ENCODE peak calls at places on chromosomes 2 and 18, in ten cellular contexts. One of them, this sample, is unnamed.

GRCh38 chr2:66547887-66548286 is 113.0 kb downstream of the MEIS1 start:
- DNase-seq in dermis blood vessel endothelial cell: no peak
- DNase-seq in stimulated activated CD4-positive, alpha-beta T cell treated with anti-CD3 and anti-CD28 coated beads, TNF-alpha, amount 100 ng/mL, for 1 hour: no peak
- DNase-seq in T-helper 1 cell: no peak
- DNase-seq in posterior vena cava: no peak
- DNase-seq in putamen: no peak
- DNase-seq in NCI-H2081 treated with DMSO at 0.1 percent for 48 hours: no peak
- DNase-seq in uterus: no peak
- DNase-seq in NCI-H1436: peak
- DNase-seq in stimulated activated CD8-positive, alpha-beta memory T cell treated with anti-CD3 and anti-CD28 coated beads, Interleukin-15, amount 100 ng/mL, for 4 hours: no peak
- DNase-seq in this sample: no peak

GRCh38 chr2:239397856-239398470 is 2.9 kb downstream of the HDAC4 start:
- DNase-seq in posterior vena cava: peak
- DNase-seq in dermis blood vessel endothelial cell: no peak
- DNase-seq in stimulated activated CD8-positive, alpha-beta memory T cell treated with anti-CD3 and anti-CD28 coated beads, Interleukin-15, amount 100 ng/mL, for 4 hours: no peak
- DNase-seq in T-helper 1 cell: no peak
- DNase-seq in NCI-H1436: no peak
- DNase-seq in stimulated activated CD4-positive, alpha-beta T cell treated with anti-CD3 and anti-CD28 coated beads, TNF-alpha, amount 100 ng/mL, for 1 hour: no peak
- DNase-seq in uterus: no peak
- DNase-seq in NCI-H2081 treated with DMSO at 0.1 percent for 48 hours: no peak
- DNase-seq in putamen: no peak
- DNase-seq in this sample: no peak

GRCh38 chr18:59382388-59382787 is 23.3 kb upstream of the LMAN1 start:
- DNase-seq in putamen: no peak
- DNase-seq in NCI-H2081 treated with DMSO at 0.1 percent for 48 hours: no peak
- DNase-seq in NCI-H1436: no peak
- DNase-seq in stimulated activated CD4-positive, alpha-beta T cell treated with anti-CD3 and anti-CD28 coated beads, TNF-alpha, amount 100 ng/mL, for 1 hour: no peak
- DNase-seq in dermis blood vessel endothelial cell: no peak
- DNase-seq in posterior vena cava: no peak
- DNase-seq in stimulated activated CD8-positive, alpha-beta memory T cell treated with anti-CD3 and anti-CD28 coated beads, Interleukin-15, amount 100 ng/mL, for 4 hours: no peak
- DNase-seq in uterus: no peak
- DNase-seq in T-helper 1 cell: no peak
- DNase-seq in this sample: no peak

GRCh38 chr2:95158891-95159619 is 593 bp downstream of the ZNF514 start:
- DNase-seq in NCI-H1436: peak
- DNase-seq in posterior vena cava: peak
- DNase-seq in T-helper 1 cell: no peak
- DNase-seq in NCI-H2081 treated with DMSO at 0.1 percent for 48 hours: no peak
- DNase-seq in uterus: peak
- DNase-seq in putamen: peak
- DNase-seq in dermis blood vessel endothelial cell: peak
- DNase-seq in stimulated activated CD8-positive, alpha-beta memory T cell treated with anti-CD3 and anti-CD28 coated beads, Interleukin-15, amount 100 ng/mL, for 4 hours: peak
- DNase-seq in stimulated activated CD4-positive, alpha-beta T cell treated with anti-CD3 and anti-CD28 coated beads, TNF-alpha, amount 100 ng/mL, for 1 hour: peak
- DNase-seq in this sample: peak

GRCh38 chr2:162301151-162301804 is 17.2 kb downstream of the IFIH1 start:
- DNase-seq in NCI-H2081 treated with DMSO at 0.1 percent for 48 hours: peak
- DNase-seq in dermis blood vessel endothelial cell: peak
- DNase-seq in stimulated activated CD4-positive, alpha-beta T cell treated with anti-CD3 and anti-CD28 coated beads, TNF-alpha, amount 100 ng/mL, for 1 hour: no peak
- DNase-seq in stimulated activated CD8-positive, alpha-beta memory T cell treated with anti-CD3 and anti-CD28 coated beads, Interleukin-15, amount 100 ng/mL, for 4 hours: no peak
- DNase-seq in posterior vena cava: peak
- DNase-seq in uterus: peak
- DNase-seq in T-helper 1 cell: peak
- DNase-seq in NCI-H1436: peak
- DNase-seq in putamen: peak
- DNase-seq in this sample: peak

GRCh38 chr2:187869195-187869594 is 315.0 kb upstream of the TFPI start:
- DNase-seq in T-helper 1 cell: no peak
- DNase-seq in putamen: no peak
- DNase-seq in NCI-H1436: no peak
- DNase-seq in stimulated activated CD8-positive, alpha-beta memory T cell treated with anti-CD3 and anti-CD28 coated beads, Interleukin-15, amount 100 ng/mL, for 4 hours: no peak
- DNase-seq in dermis blood vessel endothelial cell: no peak
- DNase-seq in stimulated activated CD4-positive, alpha-beta T cell treated with anti-CD3 and anti-CD28 coated beads, TNF-alpha, amount 100 ng/mL, for 1 hour: no peak
- DNase-seq in NCI-H2081 treated with DMSO at 0.1 percent for 48 hours: no peak
- DNase-seq in uterus: no peak
- DNase-seq in posterior vena cava: no peak
- DNase-seq in this sample: no peak

GRCh38 chr18:36812686-36813085 is 16.1 kb downstream of the TPGS2 start:
- DNase-seq in stimulated activated CD8-positive, alpha-beta memory T cell treated with anti-CD3 and anti-CD28 coated beads, Interleukin-15, amount 100 ng/mL, for 4 hours: no peak
- DNase-seq in NCI-H1436: no peak
- DNase-seq in stimulated activated CD4-positive, alpha-beta T cell treated with anti-CD3 and anti-CD28 coated beads, TNF-alpha, amount 100 ng/mL, for 1 hour: no peak
- DNase-seq in NCI-H2081 treated with DMSO at 0.1 percent for 48 hours: no peak
- DNase-seq in putamen: no peak
- DNase-seq in posterior vena cava: no peak
- DNase-seq in dermis blood vessel endothelial cell: no peak
- DNase-seq in uterus: peak
- DNase-seq in T-helper 1 cell: no peak
- DNase-seq in this sample: no peak

GRCh38 chr2:128304715-128305554 is 13.7 kb downstream of the HS6ST1 start:
- DNase-seq in posterior vena cava: peak
- DNase-seq in stimulated activated CD8-positive, alpha-beta memory T cell treated with anti-CD3 and anti-CD28 coated beads, Interleukin-15, amount 100 ng/mL, for 4 hours: no peak
- DNase-seq in stimulated activated CD4-positive, alpha-beta T cell treated with anti-CD3 and anti-CD28 coated beads, TNF-alpha, amount 100 ng/mL, for 1 hour: no peak
- DNase-seq in dermis blood vessel endothelial cell: peak
- DNase-seq in NCI-H1436: peak
- DNase-seq in uterus: peak
- DNase-seq in NCI-H2081 treated with DMSO at 0.1 percent for 48 hours: peak
- DNase-seq in putamen: no peak
- DNase-seq in T-helper 1 cell: no peak
- DNase-seq in this sample: peak

GRCh38 chr2:58447586-58447985 is 206.5 kb upstream of the FANCL start:
- DNase-seq in posterior vena cava: no peak
- DNase-seq in stimulated activated CD4-positive, alpha-beta T cell treated with anti-CD3 and anti-CD28 coated beads, TNF-alpha, amount 100 ng/mL, for 1 hour: no peak
- DNase-seq in uterus: no peak
- DNase-seq in dermis blood vessel endothelial cell: no peak
- DNase-seq in stimulated activated CD8-positive, alpha-beta memory T cell treated with anti-CD3 and anti-CD28 coated beads, Interleukin-15, amount 100 ng/mL, for 4 hours: no peak
- DNase-seq in NCI-H2081 treated with DMSO at 0.1 percent for 48 hours: no peak
- DNase-seq in NCI-H1436: no peak
- DNase-seq in T-helper 1 cell: no peak
- DNase-seq in putamen: no peak
- DNase-seq in this sample: no peak

GRCh38 chr2:216023055-216023648 is 9.8 kb upstream of the MREG start:
- DNase-seq in posterior vena cava: no peak
- DNase-seq in dermis blood vessel endothelial cell: peak
- DNase-seq in T-helper 1 cell: peak
- DNase-seq in NCI-H1436: peak
- DNase-seq in stimulated activated CD8-positive, alpha-beta memory T cell treated with anti-CD3 and anti-CD28 coated beads, Interleukin-15, amount 100 ng/mL, for 4 hours: no peak
- DNase-seq in putamen: no peak
- DNase-seq in stimulated activated CD4-positive, alpha-beta T cell treated with anti-CD3 and anti-CD28 coated beads, TNF-alpha, amount 100 ng/mL, for 1 hour: no peak
- DNase-seq in uterus: no peak
- DNase-seq in NCI-H2081 treated with DMSO at 0.1 percent for 48 hours: no peak
- DNase-seq in this sample: peak

GRCh38 chr2:122927217-122927616 is 1097.9 kb upstream of the CNTNAP5 start:
- DNase-seq in NCI-H1436: no peak
- DNase-seq in stimulated activated CD4-positive, alpha-beta T cell treated with anti-CD3 and anti-CD28 coated beads, TNF-alpha, amount 100 ng/mL, for 1 hour: no peak
- DNase-seq in uterus: no peak
- DNase-seq in putamen: peak
- DNase-seq in stimulated activated CD8-positive, alpha-beta memory T cell treated with anti-CD3 and anti-CD28 coated beads, Interleukin-15, amount 100 ng/mL, for 4 hours: no peak
- DNase-seq in T-helper 1 cell: no peak
- DNase-seq in dermis blood vessel endothelial cell: no peak
- DNase-seq in NCI-H2081 treated with DMSO at 0.1 percent for 48 hours: no peak
- DNase-seq in posterior vena cava: no peak
- DNase-seq in this sample: no peak

GRCh38 chr2:12539771-12540170 is 177.0 kb upstream of the TRIB2 start:
- DNase-seq in stimulated activated CD4-positive, alpha-beta T cell treated with anti-CD3 and anti-CD28 coated beads, TNF-alpha, amount 100 ng/mL, for 1 hour: no peak
- DNase-seq in posterior vena cava: no peak
- DNase-seq in stimulated activated CD8-positive, alpha-beta memory T cell treated with anti-CD3 and anti-CD28 coated beads, Interleukin-15, amount 100 ng/mL, for 4 hours: no peak
- DNase-seq in dermis blood vessel endothelial cell: no peak
- DNase-seq in NCI-H2081 treated with DMSO at 0.1 percent for 48 hours: no peak
- DNase-seq in putamen: no peak
- DNase-seq in T-helper 1 cell: no peak
- DNase-seq in uterus: no peak
- DNase-seq in NCI-H1436: no peak
- DNase-seq in this sample: no peak

GRCh38 chr2:152336854-152337510 is 2.0 kb downstream of the FMNL2 start:
- DNase-seq in putamen: peak
- DNase-seq in uterus: peak
- DNase-seq in posterior vena cava: no peak
- DNase-seq in stimulated activated CD4-positive, alpha-beta T cell treated with anti-CD3 and anti-CD28 coated beads, TNF-alpha, amount 100 ng/mL, for 1 hour: no peak
- DNase-seq in dermis blood vessel endothelial cell: peak
- DNase-seq in T-helper 1 cell: no peak
- DNase-seq in NCI-H2081 treated with DMSO at 0.1 percent for 48 hours: no peak
- DNase-seq in stimulated activated CD8-positive, alpha-beta memory T cell treated with anti-CD3 and anti-CD28 coated beads, Interleukin-15, amount 100 ng/mL, for 4 hours: no peak
- DNase-seq in NCI-H1436: no peak
- DNase-seq in this sample: no peak

GRCh38 chr18:13418013-13418710 is 199.6 kb downstream of the LDLRAD4 start:
- DNase-seq in T-helper 1 cell: no peak
- DNase-seq in NCI-H1436: no peak
- DNase-seq in uterus: no peak
- DNase-seq in stimulated activated CD4-positive, alpha-beta T cell treated with anti-CD3 and anti-CD28 coated beads, TNF-alpha, amount 100 ng/mL, for 1 hour: no peak
- DNase-seq in NCI-H2081 treated with DMSO at 0.1 percent for 48 hours: no peak
- DNase-seq in putamen: no peak
- DNase-seq in dermis blood vessel endothelial cell: no peak
- DNase-seq in posterior vena cava: no peak
- DNase-seq in stimulated activated CD8-positive, alpha-beta memory T cell treated with anti-CD3 and anti-CD28 coated beads, Interleukin-15, amount 100 ng/mL, for 4 hours: no peak
- DNase-seq in this sample: no peak

GRCh38 chr2:186887107-186888090 is 38.4 kb upstream of the ZSWIM2 start:
- DNase-seq in stimulated activated CD4-positive, alpha-beta T cell treated with anti-CD3 and anti-CD28 coated beads, TNF-alpha, amount 100 ng/mL, for 1 hour: no peak
- DNase-seq in putamen: peak
- DNase-seq in uterus: peak
- DNase-seq in posterior vena cava: no peak
- DNase-seq in stimulated activated CD8-positive, alpha-beta memory T cell treated with anti-CD3 and anti-CD28 coated beads, Interleukin-15, amount 100 ng/mL, for 4 hours: no peak
- DNase-seq in T-helper 1 cell: no peak
- DNase-seq in NCI-H2081 treated with DMSO at 0.1 percent for 48 hours: no peak
- DNase-seq in dermis blood vessel endothelial cell: no peak
- DNase-seq in NCI-H1436: no peak
- DNase-seq in this sample: no peak

GRCh38 chr2:163347982-163348842 is 387.6 kb downstream of the FIGN start:
- DNase-seq in uterus: peak
- DNase-seq in stimulated activated CD4-positive, alpha-beta T cell treated with anti-CD3 and anti-CD28 coated beads, TNF-alpha, amount 100 ng/mL, for 1 hour: no peak
- DNase-seq in posterior vena cava: peak
- DNase-seq in NCI-H1436: no peak
- DNase-seq in dermis blood vessel endothelial cell: peak
- DNase-seq in NCI-H2081 treated with DMSO at 0.1 percent for 48 hours: no peak
- DNase-seq in putamen: peak
- DNase-seq in T-helper 1 cell: no peak
- DNase-seq in stimulated activated CD8-positive, alpha-beta memory T cell treated with anti-CD3 and anti-CD28 coated beads, Interleukin-15, amount 100 ng/mL, for 4 hours: no peak
- DNase-seq in this sample: no peak

GRCh38 chr18:50973367-50974126 is 5.7 kb downstream of the ELAC1 start:
- DNase-seq in NCI-H2081 treated with DMSO at 0.1 percent for 48 hours: no peak
- DNase-seq in posterior vena cava: no peak
- DNase-seq in stimulated activated CD4-positive, alpha-beta T cell treated with anti-CD3 and anti-CD28 coated beads, TNF-alpha, amount 100 ng/mL, for 1 hour: no peak
- DNase-seq in dermis blood vessel endothelial cell: no peak
- DNase-seq in NCI-H1436: no peak
- DNase-seq in putamen: no peak
- DNase-seq in stimulated activated CD8-positive, alpha-beta memory T cell treated with anti-CD3 and anti-CD28 coated beads, Interleukin-15, amount 100 ng/mL, for 4 hours: no peak
- DNase-seq in uterus: no peak
- DNase-seq in T-helper 1 cell: no peak
- DNase-seq in this sample: no peak

GRCh38 chr2:84302513-84303412 is 156.3 kb downstream of the SUCLG1 start:
- DNase-seq in posterior vena cava: no peak
- DNase-seq in uterus: no peak
- DNase-seq in NCI-H1436: peak
- DNase-seq in stimulated activated CD8-positive, alpha-beta memory T cell treated with anti-CD3 and anti-CD28 coated beads, Interleukin-15, amount 100 ng/mL, for 4 hours: no peak
- DNase-seq in stimulated activated CD4-positive, alpha-beta T cell treated with anti-CD3 and anti-CD28 coated beads, TNF-alpha, amount 100 ng/mL, for 1 hour: no peak
- DNase-seq in putamen: peak
- DNase-seq in NCI-H2081 treated with DMSO at 0.1 percent for 48 hours: no peak
- DNase-seq in T-helper 1 cell: peak
- DNase-seq in dermis blood vessel endothelial cell: peak
- DNase-seq in this sample: peak

GRCh38 chr2:43193996-43194869 is 32.2 kb downstream of the ZFP36L2 start:
- DNase-seq in putamen: no peak
- DNase-seq in uterus: no peak
- DNase-seq in stimulated activated CD4-positive, alpha-beta T cell treated with anti-CD3 and anti-CD28 coated beads, TNF-alpha, amount 100 ng/mL, for 1 hour: no peak
- DNase-seq in T-helper 1 cell: no peak
- DNase-seq in dermis blood vessel endothelial cell: no peak
- DNase-seq in posterior vena cava: no peak
- DNase-seq in NCI-H2081 treated with DMSO at 0.1 percent for 48 hours: no peak
- DNase-seq in stimulated activated CD8-positive, alpha-beta memory T cell treated with anti-CD3 and anti-CD28 coated beads, Interleukin-15, amount 100 ng/mL, for 4 hours: no peak
- DNase-seq in NCI-H1436: no peak
- DNase-seq in this sample: no peak

GRCh38 chr18:58454406-58455061 is 174.4 kb downstream of the ALPK2 start:
- DNase-seq in putamen: no peak
- DNase-seq in stimulated activated CD4-positive, alpha-beta T cell treated with anti-CD3 and anti-CD28 coated beads, TNF-alpha, amount 100 ng/mL, for 1 hour: no peak
- DNase-seq in posterior vena cava: no peak
- DNase-seq in dermis blood vessel endothelial cell: peak
- DNase-seq in NCI-H2081 treated with DMSO at 0.1 percent for 48 hours: no peak
- DNase-seq in T-helper 1 cell: no peak
- DNase-seq in stimulated activated CD8-positive, alpha-beta memory T cell treated with anti-CD3 and anti-CD28 coated beads, Interleukin-15, amount 100 ng/mL, for 4 hours: no peak
- DNase-seq in NCI-H1436: no peak
- DNase-seq in uterus: no peak
- DNase-seq in this sample: no peak

GRCh38 chr2:209907746-209908145 is 94.7 kb upstream of the RPE start:
- DNase-seq in putamen: no peak
- DNase-seq in dermis blood vessel endothelial cell: no peak
- DNase-seq in posterior vena cava: no peak
- DNase-seq in T-helper 1 cell: no peak
- DNase-seq in NCI-H2081 treated with DMSO at 0.1 percent for 48 hours: no peak
- DNase-seq in NCI-H1436: no peak
- DNase-seq in stimulated activated CD8-positive, alpha-beta memory T cell treated with anti-CD3 and anti-CD28 coated beads, Interleukin-15, amount 100 ng/mL, for 4 hours: no peak
- DNase-seq in stimulated activated CD4-positive, alpha-beta T cell treated with anti-CD3 and anti-CD28 coated beads, TNF-alpha, amount 100 ng/mL, for 1 hour: no peak
- DNase-seq in uterus: no peak
- DNase-seq in this sample: no peak

GRCh38 chr2:17979707-17980106 is 101.2 kb downstream of the KCNS3 start:
- DNase-seq in NCI-H2081 treated with DMSO at 0.1 percent for 48 hours: no peak
- DNase-seq in stimulated activated CD4-positive, alpha-beta T cell treated with anti-CD3 and anti-CD28 coated beads, TNF-alpha, amount 100 ng/mL, for 1 hour: no peak
- DNase-seq in uterus: no peak
- DNase-seq in dermis blood vessel endothelial cell: no peak
- DNase-seq in NCI-H1436: no peak
- DNase-seq in T-helper 1 cell: no peak
- DNase-seq in putamen: no peak
- DNase-seq in posterior vena cava: no peak
- DNase-seq in stimulated activated CD8-positive, alpha-beta memory T cell treated with anti-CD3 and anti-CD28 coated beads, Interleukin-15, amount 100 ng/mL, for 4 hours: no peak
- DNase-seq in this sample: no peak

GRCh38 chr2:170525566-170525900 is 189.6 kb upstream of the SP5 start:
- DNase-seq in stimulated activated CD4-positive, alpha-beta T cell treated with anti-CD3 and anti-CD28 coated beads, TNF-alpha, amount 100 ng/mL, for 1 hour: no peak
- DNase-seq in putamen: no peak
- DNase-seq in T-helper 1 cell: no peak
- DNase-seq in posterior vena cava: peak
- DNase-seq in NCI-H2081 treated with DMSO at 0.1 percent for 48 hours: no peak
- DNase-seq in NCI-H1436: no peak
- DNase-seq in stimulated activated CD8-positive, alpha-beta memory T cell treated with anti-CD3 and anti-CD28 coated beads, Interleukin-15, amount 100 ng/mL, for 4 hours: no peak
- DNase-seq in uterus: peak
- DNase-seq in dermis blood vessel endothelial cell: peak
- DNase-seq in this sample: no peak

GRCh38 chr2:188811522-188811921 is 162.7 kb upstream of the COL3A1 start:
- DNase-seq in stimulated activated CD4-positive, alpha-beta T cell treated with anti-CD3 and anti-CD28 coated beads, TNF-alpha, amount 100 ng/mL, for 1 hour: no peak
- DNase-seq in stimulated activated CD8-positive, alpha-beta memory T cell treated with anti-CD3 and anti-CD28 coated beads, Interleukin-15, amount 100 ng/mL, for 4 hours: no peak
- DNase-seq in NCI-H2081 treated with DMSO at 0.1 percent for 48 hours: no peak
- DNase-seq in NCI-H1436: no peak
- DNase-seq in posterior vena cava: no peak
- DNase-seq in uterus: no peak
- DNase-seq in dermis blood vessel endothelial cell: no peak
- DNase-seq in putamen: peak
- DNase-seq in T-helper 1 cell: no peak
- DNase-seq in this sample: no peak

GRCh38 chr2:210956101-210956500 is 399.7 kb downstream of the CPS1 start:
- DNase-seq in posterior vena cava: no peak
- DNase-seq in T-helper 1 cell: no peak
- DNase-seq in NCI-H1436: no peak
- DNase-seq in dermis blood vessel endothelial cell: no peak
- DNase-seq in NCI-H2081 treated with DMSO at 0.1 percent for 48 hours: no peak
- DNase-seq in stimulated activated CD4-positive, alpha-beta T cell treated with anti-CD3 and anti-CD28 coated beads, TNF-alpha, amount 100 ng/mL, for 1 hour: no peak
- DNase-seq in putamen: no peak
- DNase-seq in stimulated activated CD8-positive, alpha-beta memory T cell treated with anti-CD3 and anti-CD28 coated beads, Interleukin-15, amount 100 ng/mL, for 4 hours: no peak
- DNase-seq in uterus: no peak
- DNase-seq in this sample: no peak

GRCh38 chr18:77658309-77658681 is 408.6 kb downstream of the GALR1 start:
- DNase-seq in T-helper 1 cell: no peak
- DNase-seq in posterior vena cava: no peak
- DNase-seq in stimulated activated CD4-positive, alpha-beta T cell treated with anti-CD3 and anti-CD28 coated beads, TNF-alpha, amount 100 ng/mL, for 1 hour: no peak
- DNase-seq in NCI-H2081 treated with DMSO at 0.1 percent for 48 hours: no peak
- DNase-seq in putamen: no peak
- DNase-seq in dermis blood vessel endothelial cell: no peak
- DNase-seq in NCI-H1436: no peak
- DNase-seq in uterus: no peak
- DNase-seq in stimulated activated CD8-positive, alpha-beta memory T cell treated with anti-CD3 and anti-CD28 coated beads, Interleukin-15, amount 100 ng/mL, for 4 hours: no peak
- DNase-seq in this sample: no peak

GRCh38 chr2:112684415-112684775 is 36.4 kb upstream of the NT5DC4 start:
- DNase-seq in stimulated activated CD8-positive, alpha-beta memory T cell treated with anti-CD3 and anti-CD28 coated beads, Interleukin-15, amount 100 ng/mL, for 4 hours: no peak
- DNase-seq in NCI-H1436: no peak
- DNase-seq in NCI-H2081 treated with DMSO at 0.1 percent for 48 hours: no peak
- DNase-seq in putamen: no peak
- DNase-seq in stimulated activated CD4-positive, alpha-beta T cell treated with anti-CD3 and anti-CD28 coated beads, TNF-alpha, amount 100 ng/mL, for 1 hour: no peak
- DNase-seq in T-helper 1 cell: no peak
- DNase-seq in posterior vena cava: no peak
- DNase-seq in dermis blood vessel endothelial cell: no peak
- DNase-seq in uterus: no peak
- DNase-seq in this sample: no peak

GRCh38 chr18:40577255-40577654 is 1377.8 kb upstream of the PIK3C3 start:
- DNase-seq in stimulated activated CD4-positive, alpha-beta T cell treated with anti-CD3 and anti-CD28 coated beads, TNF-alpha, amount 100 ng/mL, for 1 hour: no peak
- DNase-seq in NCI-H1436: no peak
- DNase-seq in dermis blood vessel endothelial cell: no peak
- DNase-seq in uterus: no peak
- DNase-seq in stimulated activated CD8-positive, alpha-beta memory T cell treated with anti-CD3 and anti-CD28 coated beads, Interleukin-15, amount 100 ng/mL, for 4 hours: no peak
- DNase-seq in T-helper 1 cell: no peak
- DNase-seq in posterior vena cava: no peak
- DNase-seq in NCI-H2081 treated with DMSO at 0.1 percent for 48 hours: no peak
- DNase-seq in putamen: no peak
- DNase-seq in this sample: no peak